ENCODE peak calls at places on chromosomes 11 and 22, in nine cellular contexts. C, A, Z, K, D, F, M, I and X are unnamed samples.

GRCh38 chr11:118126082-118126838 is 26.4 kb downstream of the SCN4B start:
- DNase-seq in A (peak), C (no peak), F (no peak), I (no peak), D (no peak), M (no peak), Z (no peak), K (peak), X (no peak)

GRCh38 chr11:61021661-61022212 is 50.3 kb downstream of the CD6 start:
- DNase-seq in I (peak), M (no peak), D (no peak), K (peak), Z (no peak), C (no peak), A (no peak), F (no peak), X (no peak)

GRCh38 chr11:110130642-110131238 is 37.5 kb downstream of the ZC3H12C start:
- DNase-seq in K (no peak), I (no peak), Z (no peak), M (peak), D (no peak), A (peak), F (no peak), C (no peak), X (no peak)

GRCh38 chr22:17120711-17121234 is 387 bp downstream of the TMEM121B start:
- DNase-seq in M (no peak), D (no peak), F (no peak), I (no peak), A (no peak), C (no peak), K (no peak), Z (no peak), X (no peak)

GRCh38 chr11:27698872-27699241 is 1.4 kb downstream of the BDNF start:
- DNase-seq in M (peak), C (no peak), A (peak), F (peak), Z (peak), I (peak), K (peak), D (peak), X (peak)

GRCh38 chr11:134386945-134387344 is 25.1 kb downstream of the B3GAT1 start:
- DNase-seq in I (no peak), M (no peak), Z (no peak), A (no peak), K (no peak), C (no peak), D (no peak), F (no peak), X (no peak)

GRCh38 chr22:38243007-38243775 is 29.6 kb downstream of the TMEM184B start:
- DNase-seq in I (no peak), Z (no peak), C (no peak), D (no peak), A (no peak), M (peak), F (peak), K (no peak), X (no peak)

GRCh38 chr11:69044111-69045013 is 4.4 kb upstream of the TPCN2 start:
- DNase-seq in I (no peak), D (peak), M (peak), F (peak), Z (peak), C (peak), K (peak), A (peak), X (peak)

GRCh38 chr11:117986981-117987495 is 844 bp downstream of the IL10RA start:
- DNase-seq in F (no peak), K (no peak), I (peak), A (no peak), C (peak), M (no peak), D (no peak), Z (no peak), X (peak)

GRCh38 chr22:47190276-47190956 is 428.0 kb downstream of the TBC1D22A start:
- DNase-seq in D (no peak), I (no peak), M (no peak), C (no peak), F (no peak), K (peak), Z (no peak), A (peak), X (no peak)

GRCh38 chr22:40720538-40721256 is 41.4 kb downstream of the MCHR1 start:
- DNase-seq in D (peak), F (no peak), C (no peak), M (no peak), K (no peak), A (no peak), Z (no peak), I (no peak), X (peak)

GRCh38 chr11:14358729-14359439 is at the start of gene RRAS2:
- DNase-seq in I (peak), F (peak), A (peak), D (peak), M (peak), C (no peak), Z (no peak), K (peak), X (peak)

GRCh38 chr22:50311606-50312351 is 4.3 kb upstream of the PLXNB2 start:
- DNase-seq in F (no peak), D (no peak), Z (no peak), C (no peak), K (peak), A (no peak), M (no peak), I (no peak), X (no peak)

GRCh38 chr22:36311386-36312085 is 58.6 kb downstream of the APOL1 start:
- DNase-seq in A (no peak), F (no peak), D (peak), C (no peak), Z (no peak), M (no peak), I (no peak), K (no peak), X (no peak)

GRCh38 chr11:11072067-11072466 is 214.2 kb upstream of the ZBED5 start:
- DNase-seq in C (no peak), M (no peak), F (no peak), A (no peak), I (no peak), D (no peak), K (no peak), Z (no peak), X (no peak)

GRCh38 chr22:23045461-23045860 is 24.9 kb upstream of the GNAZ start:
- DNase-seq in C (no peak), Z (no peak), K (no peak), D (no peak), F (no peak), M (no peak), I (no peak), A (no peak), X (no peak)

GRCh38 chr11:121581607-121582006 is 128.8 kb upstream of the SORL1-AS1 start:
- DNase-seq in F (no peak), D (no peak), I (no peak), C (no peak), M (no peak), A (no peak), Z (no peak), K (no peak), X (no peak)